ENCODE peak calls at places on chromosomes 6 and 20, in seven cellular contexts. One of them, this sample, is unnamed.

GRCh38 chr20:50360218-50360672 is 149.9 kb upstream of the PTPN1 start:
- DNase-seq in PC-3: peak
- DNase-seq in CD8-positive, alpha-beta T cell: no peak
- DNase-seq in effector memory CD4-positive, alpha-beta T cell: no peak
- DNase-seq in CD4-positive, alpha-beta T cell: no peak
- DNase-seq in CD4-positive, CD25-positive, alpha-beta regulatory T cell: no peak
- DNase-seq in A549: no peak
- DNase-seq in this sample: peak

GRCh38 chr20:22559711-22560305 is 24.6 kb downstream of the FOXA2 start:
- DNase-seq in CD4-positive, CD25-positive, alpha-beta regulatory T cell: no peak
- DNase-seq in CD4-positive, alpha-beta T cell: no peak
- DNase-seq in CD8-positive, alpha-beta T cell: no peak
- DNase-seq in PC-3: no peak
- DNase-seq in A549: no peak
- DNase-seq in effector memory CD4-positive, alpha-beta T cell: no peak
- DNase-seq in this sample: no peak

GRCh38 chr6:44034931-44035345 is 92.3 kb downstream of the MRPL14 start:
- DNase-seq in A549: no peak
- DNase-seq in CD4-positive, CD25-positive, alpha-beta regulatory T cell: no peak
- DNase-seq in CD4-positive, alpha-beta T cell: no peak
- DNase-seq in CD8-positive, alpha-beta T cell: no peak
- DNase-seq in effector memory CD4-positive, alpha-beta T cell: no peak
- DNase-seq in PC-3: peak
- DNase-seq in this sample: no peak

GRCh38 chr6:83124553-83124952 is 57.1 kb downstream of the DOP1A start:
- DNase-seq in CD4-positive, alpha-beta T cell: no peak
- DNase-seq in CD4-positive, CD25-positive, alpha-beta regulatory T cell: no peak
- DNase-seq in effector memory CD4-positive, alpha-beta T cell: no peak
- DNase-seq in A549: no peak
- DNase-seq in CD8-positive, alpha-beta T cell: no peak
- DNase-seq in PC-3: no peak
- DNase-seq in this sample: no peak

GRCh38 chr6:28729501-28730402 is 194.0 kb downstream of the TRIM27 start:
- DNase-seq in CD8-positive, alpha-beta T cell: no peak
- DNase-seq in A549: peak
- DNase-seq in CD4-positive, CD25-positive, alpha-beta regulatory T cell: no peak
- DNase-seq in PC-3: no peak
- DNase-seq in effector memory CD4-positive, alpha-beta T cell: no peak
- DNase-seq in CD4-positive, alpha-beta T cell: no peak
- DNase-seq in this sample: no peak

GRCh38 chr6:125953502-125953875 is 3.1 kb upstream of the HINT3 start:
- DNase-seq in CD8-positive, alpha-beta T cell: no peak
- DNase-seq in CD4-positive, CD25-positive, alpha-beta regulatory T cell: no peak
- DNase-seq in PC-3: peak
- DNase-seq in effector memory CD4-positive, alpha-beta T cell: no peak
- DNase-seq in A549: no peak
- DNase-seq in CD4-positive, alpha-beta T cell: no peak
- DNase-seq in this sample: no peak

GRCh38 chr6:1377526-1378223 is 11.7 kb upstream of the FOXF2 start:
- DNase-seq in CD4-positive, alpha-beta T cell: no peak
- DNase-seq in CD4-positive, CD25-positive, alpha-beta regulatory T cell: no peak
- DNase-seq in effector memory CD4-positive, alpha-beta T cell: no peak
- DNase-seq in A549: no peak
- DNase-seq in PC-3: no peak
- DNase-seq in CD8-positive, alpha-beta T cell: no peak
- DNase-seq in this sample: no peak

GRCh38 chr6:1820165-1820564 is 210.4 kb downstream of the FOXC1 start:
- DNase-seq in A549: no peak
- DNase-seq in effector memory CD4-positive, alpha-beta T cell: no peak
- DNase-seq in CD4-positive, CD25-positive, alpha-beta regulatory T cell: no peak
- DNase-seq in CD4-positive, alpha-beta T cell: no peak
- DNase-seq in CD8-positive, alpha-beta T cell: no peak
- DNase-seq in PC-3: no peak
- DNase-seq in this sample: no peak

GRCh38 chr6:157187182-157188093 is 135.9 kb downstream of the TMEM242 start:
- DNase-seq in CD8-positive, alpha-beta T cell: no peak
- DNase-seq in A549: no peak
- DNase-seq in CD4-positive, CD25-positive, alpha-beta regulatory T cell: no peak
- DNase-seq in PC-3: peak
- DNase-seq in CD4-positive, alpha-beta T cell: no peak
- DNase-seq in effector memory CD4-positive, alpha-beta T cell: no peak
- DNase-seq in this sample: no peak

GRCh38 chr6:162343902-162344226 is 383.7 kb downstream of the PRKN start:
- DNase-seq in CD4-positive, alpha-beta T cell: no peak
- DNase-seq in PC-3: no peak
- DNase-seq in CD8-positive, alpha-beta T cell: no peak
- DNase-seq in CD4-positive, CD25-positive, alpha-beta regulatory T cell: no peak
- DNase-seq in A549: no peak
- DNase-seq in effector memory CD4-positive, alpha-beta T cell: no peak
- DNase-seq in this sample: no peak

GRCh38 chr20:46332373-46333135 is 24.3 kb upstream of the CDH22 start:
- DNase-seq in CD4-positive, alpha-beta T cell: no peak
- DNase-seq in CD8-positive, alpha-beta T cell: no peak
- DNase-seq in PC-3: no peak
- DNase-seq in effector memory CD4-positive, alpha-beta T cell: no peak
- DNase-seq in CD4-positive, CD25-positive, alpha-beta regulatory T cell: no peak
- DNase-seq in A549: no peak
- DNase-seq in this sample: no peak

GRCh38 chr6:137271245-137272183 is 52.3 kb upstream of the IFNGR1 start:
- DNase-seq in A549: peak
- DNase-seq in CD4-positive, alpha-beta T cell: no peak
- DNase-seq in CD4-positive, CD25-positive, alpha-beta regulatory T cell: no peak
- DNase-seq in effector memory CD4-positive, alpha-beta T cell: no peak
- DNase-seq in CD8-positive, alpha-beta T cell: no peak
- DNase-seq in PC-3: peak
- DNase-seq in this sample: peak

GRCh38 chr20:2252419-2253060 is 43.3 kb upstream of the TGM3 start:
- DNase-seq in CD4-positive, CD25-positive, alpha-beta regulatory T cell: no peak
- DNase-seq in A549: no peak
- DNase-seq in CD8-positive, alpha-beta T cell: no peak
- DNase-seq in effector memory CD4-positive, alpha-beta T cell: no peak
- DNase-seq in CD4-positive, alpha-beta T cell: no peak
- DNase-seq in PC-3: no peak
- DNase-seq in this sample: no peak

GRCh38 chr6:149899926-149900619 is 2.2 kb upstream of the RAET1E start:
- DNase-seq in PC-3: no peak
- DNase-seq in A549: no peak
- DNase-seq in CD4-positive, alpha-beta T cell: no peak
- DNase-seq in CD8-positive, alpha-beta T cell: no peak
- DNase-seq in CD4-positive, CD25-positive, alpha-beta regulatory T cell: no peak
- DNase-seq in effector memory CD4-positive, alpha-beta T cell: no peak
- DNase-seq in this sample: no peak

GRCh38 chr6:84768442-84769174 is 4.2 kb upstream of the TBX18 start:
- DNase-seq in CD4-positive, CD25-positive, alpha-beta regulatory T cell: no peak
- DNase-seq in effector memory CD4-positive, alpha-beta T cell: no peak
- DNase-seq in A549: peak
- DNase-seq in CD4-positive, alpha-beta T cell: no peak
- DNase-seq in CD8-positive, alpha-beta T cell: no peak
- DNase-seq in PC-3: no peak
- DNase-seq in this sample: no peak

GRCh38 chr20:35952480-35953410 is 1.6 kb downstream of the SCAND1 start:
- DNase-seq in CD4-positive, CD25-positive, alpha-beta regulatory T cell: no peak
- DNase-seq in CD4-positive, alpha-beta T cell: no peak
- DNase-seq in CD8-positive, alpha-beta T cell: no peak
- DNase-seq in A549: peak
- DNase-seq in PC-3: peak
- DNase-seq in effector memory CD4-positive, alpha-beta T cell: no peak
- DNase-seq in this sample: peak

GRCh38 chr20:6140947-6141346 is 18.1 kb upstream of the FERMT1 start:
- DNase-seq in A549: peak
- DNase-seq in CD8-positive, alpha-beta T cell: no peak
- DNase-seq in PC-3: peak
- DNase-seq in effector memory CD4-positive, alpha-beta T cell: no peak
- DNase-seq in CD4-positive, CD25-positive, alpha-beta regulatory T cell: no peak
- DNase-seq in CD4-positive, alpha-beta T cell: no peak
- DNase-seq in this sample: no peak

GRCh38 chr6:46993846-46994245 is 48.3 kb downstream of the ADGRF1 start:
- DNase-seq in CD8-positive, alpha-beta T cell: no peak
- DNase-seq in CD4-positive, CD25-positive, alpha-beta regulatory T cell: no peak
- DNase-seq in effector memory CD4-positive, alpha-beta T cell: no peak
- DNase-seq in PC-3: peak
- DNase-seq in CD4-positive, alpha-beta T cell: no peak
- DNase-seq in A549: peak
- DNase-seq in this sample: peak

GRCh38 chr6:143902827-143903226 is 38.6 kb downstream of the ZC2HC1B start:
- DNase-seq in A549: no peak
- DNase-seq in effector memory CD4-positive, alpha-beta T cell: no peak
- DNase-seq in CD8-positive, alpha-beta T cell: no peak
- DNase-seq in CD4-positive, CD25-positive, alpha-beta regulatory T cell: no peak
- DNase-seq in CD4-positive, alpha-beta T cell: no peak
- DNase-seq in PC-3: no peak
- DNase-seq in this sample: no peak

GRCh38 chr6:28212510-28213212 is 12.4 kb upstream of the ZSCAN9 start:
- DNase-seq in CD4-positive, CD25-positive, alpha-beta regulatory T cell: no peak
- DNase-seq in A549: peak
- DNase-seq in CD8-positive, alpha-beta T cell: no peak
- DNase-seq in PC-3: peak
- DNase-seq in effector memory CD4-positive, alpha-beta T cell: no peak
- DNase-seq in CD4-positive, alpha-beta T cell: no peak
- DNase-seq in this sample: peak

GRCh38 chr20:17663486-17663885 is 18.6 kb downstream of the RRBP1 start:
- DNase-seq in PC-3: no peak
- DNase-seq in CD4-positive, CD25-positive, alpha-beta regulatory T cell: no peak
- DNase-seq in CD8-positive, alpha-beta T cell: no peak
- DNase-seq in CD4-positive, alpha-beta T cell: no peak
- DNase-seq in A549: no peak
- DNase-seq in effector memory CD4-positive, alpha-beta T cell: no peak
- DNase-seq in this sample: no peak

GRCh38 chr6:137904822-137905617 is 38.0 kb downstream of the TNFAIP3 start:
- DNase-seq in PC-3: no peak
- DNase-seq in A549: no peak
- DNase-seq in CD4-positive, CD25-positive, alpha-beta regulatory T cell: peak
- DNase-seq in CD4-positive, alpha-beta T cell: peak
- DNase-seq in CD8-positive, alpha-beta T cell: no peak
- DNase-seq in effector memory CD4-positive, alpha-beta T cell: peak
- DNase-seq in this sample: no peak

GRCh38 chr6:54801669-54802068 is 44.9 kb upstream of the FAM83B start:
- DNase-seq in CD8-positive, alpha-beta T cell: no peak
- DNase-seq in CD4-positive, alpha-beta T cell: no peak
- DNase-seq in A549: peak
- DNase-seq in CD4-positive, CD25-positive, alpha-beta regulatory T cell: no peak
- DNase-seq in PC-3: peak
- DNase-seq in effector memory CD4-positive, alpha-beta T cell: no peak
- DNase-seq in this sample: peak

DNA sequence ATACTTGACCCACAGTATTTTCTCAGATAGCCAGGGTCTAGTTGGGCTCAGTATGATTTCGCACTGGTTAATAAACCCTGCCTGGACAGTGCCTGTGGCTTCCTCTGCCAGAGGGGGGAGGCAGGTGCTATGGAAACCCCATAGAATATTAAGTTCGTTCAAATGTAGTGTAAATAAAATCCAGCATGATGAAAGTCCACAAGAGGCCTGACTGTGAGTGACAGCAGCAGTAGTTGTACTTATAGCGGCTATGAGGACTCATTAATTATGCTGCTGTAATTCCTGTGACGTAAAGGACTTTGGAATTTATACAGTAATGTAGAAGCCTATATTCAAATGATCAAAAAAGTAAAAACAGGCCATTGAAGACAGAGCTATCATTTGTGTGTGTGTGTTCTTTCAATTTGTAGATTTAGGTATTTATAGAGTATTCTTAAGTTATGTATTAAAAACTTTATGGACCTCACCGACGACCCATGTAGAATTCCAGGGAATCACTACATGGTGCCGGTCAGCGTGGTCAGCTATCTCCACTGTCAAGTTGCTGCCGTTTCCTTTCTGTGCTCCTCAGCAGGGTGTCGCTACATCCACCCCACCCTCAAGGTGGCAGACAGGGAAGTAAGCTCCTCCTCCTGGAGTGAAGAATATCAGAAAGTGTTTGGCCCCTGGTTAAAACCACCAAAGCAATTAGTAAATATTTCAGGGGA is 10.0 kb downstream of the PYGB start:
- DNase-seq in CD4-positive, alpha-beta T cell: no peak
- DNase-seq in effector memory CD4-positive, alpha-beta T cell: no peak
- DNase-seq in A549: no peak
- DNase-seq in PC-3: no peak
- DNase-seq in CD8-positive, alpha-beta T cell: no peak
- DNase-seq in CD4-positive, CD25-positive, alpha-beta regulatory T cell: no peak
- DNase-seq in this sample: no peak
- H3K27ac ChIP-seq in CD4-positive, alpha-beta T cell: no peak
- H3K27ac ChIP-seq in effector memory CD4-positive, alpha-beta T cell: no peak
- H3K27ac ChIP-seq in A549: no peak
- H3K27ac ChIP-seq in PC-3: no peak
- H3K27ac ChIP-seq in CD8-positive, alpha-beta T cell: no peak
- H3K27ac ChIP-seq in CD4-positive, CD25-positive, alpha-beta regulatory T cell: no peak
- H3K27ac ChIP-seq in this sample: peak

DNA sequence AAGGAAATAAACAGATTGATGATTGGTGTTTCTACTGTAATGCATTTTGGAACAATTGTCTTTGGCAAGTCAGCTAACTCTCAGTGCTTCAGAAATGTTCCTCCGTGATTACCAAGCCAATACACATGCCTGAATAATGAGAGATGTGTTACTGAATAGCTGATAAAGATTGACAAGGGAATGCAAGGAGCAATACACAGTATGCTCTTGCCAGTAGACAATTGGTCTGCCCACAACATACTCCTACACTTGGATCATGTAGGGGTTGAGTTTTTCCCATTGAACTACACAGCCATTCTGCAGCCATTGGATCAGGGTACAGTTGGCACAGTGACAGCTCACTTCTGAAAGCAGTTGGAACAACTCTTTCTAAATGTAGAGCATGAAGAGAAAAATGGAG is 5.6 kb upstream of the GJB7 start:
- DNase-seq in CD4-positive, CD25-positive, alpha-beta regulatory T cell: no peak
- DNase-seq in A549: no peak
- DNase-seq in CD4-positive, alpha-beta T cell: no peak
- DNase-seq in PC-3: no peak
- DNase-seq in effector memory CD4-positive, alpha-beta T cell: no peak
- DNase-seq in CD8-positive, alpha-beta T cell: no peak
- DNase-seq in this sample: no peak
- H3K27ac ChIP-seq in CD4-positive, CD25-positive, alpha-beta regulatory T cell: no peak
- H3K27ac ChIP-seq in A549: no peak
- H3K27ac ChIP-seq in CD4-positive, alpha-beta T cell: no peak
- H3K27ac ChIP-seq in PC-3: no peak
- H3K27ac ChIP-seq in effector memory CD4-positive, alpha-beta T cell: no peak
- H3K27ac ChIP-seq in CD8-positive, alpha-beta T cell: no peak
- H3K27ac ChIP-seq in this sample: no peak

GRCh38 chr6:141260627-141261015 is 872.1 kb upstream of the GJE1 start:
- DNase-seq in A549: no peak
- DNase-seq in PC-3: no peak
- DNase-seq in effector memory CD4-positive, alpha-beta T cell: no peak
- DNase-seq in CD4-positive, CD25-positive, alpha-beta regulatory T cell: no peak
- DNase-seq in CD8-positive, alpha-beta T cell: no peak
- DNase-seq in CD4-positive, alpha-beta T cell: no peak
- DNase-seq in this sample: no peak
- H3K27ac ChIP-seq in A549: no peak
- H3K27ac ChIP-seq in PC-3: no peak
- H3K27ac ChIP-seq in effector memory CD4-positive, alpha-beta T cell: no peak
- H3K27ac ChIP-seq in CD4-positive, CD25-positive, alpha-beta regulatory T cell: no peak
- H3K27ac ChIP-seq in CD8-positive, alpha-beta T cell: no peak
- H3K27ac ChIP-seq in CD4-positive, alpha-beta T cell: no peak
- H3K27ac ChIP-seq in this sample: no peak

GRCh38 chr6:56643379-56644089 is 845 bp upstream of the DST start:
- DNase-seq in CD4-positive, CD25-positive, alpha-beta regulatory T cell: no peak
- DNase-seq in A549: no peak
- DNase-seq in PC-3: no peak
- DNase-seq in effector memory CD4-positive, alpha-beta T cell: no peak
- DNase-seq in CD8-positive, alpha-beta T cell: no peak
- DNase-seq in CD4-positive, alpha-beta T cell: no peak
- DNase-seq in this sample: no peak
- H3K27ac ChIP-seq in CD4-positive, CD25-positive, alpha-beta regulatory T cell: no peak
- H3K27ac ChIP-seq in A549: peak
- H3K27ac ChIP-seq in PC-3: peak
- H3K27ac ChIP-seq in effector memory CD4-positive, alpha-beta T cell: no peak
- H3K27ac ChIP-seq in CD8-positive, alpha-beta T cell: no peak
- H3K27ac ChIP-seq in CD4-positive, alpha-beta T cell: no peak
- H3K27ac ChIP-seq in this sample: no peak

This sample was measured in RWPE1.